ENCODE peak calls at places on chromosomes 7 and 10, in eight cellular contexts. O is body of pancreas, D is IMR-90, F is A549, Z is spleen, M is prostate gland, U is HCT116, E is ovary. H is an unnamed sample.

GRCh38 chr7:14995774-14996173 is 93.2 kb upstream of the DGKB start:
- DNase-seq in O (no peak), D (no peak), F (no peak), Z (no peak), M (no peak), U (no peak), E (no peak), H (no peak)

GRCh38 chr10:118621304-118621942 is 26.0 kb upstream of the PRLHR start:
- DNase-seq in O (no peak), D (no peak), F (no peak), Z (no peak), M (peak; percentile 17), U (no peak), E (no peak), H (no peak)

GRCh38 chr7:87435546-87435945 is 39.9 kb downstream of the ABCB4 start:
- DNase-seq in O (no peak), D (peak; percentile 13), F (no peak), Z (no peak), M (no peak), U (no peak), E (no peak), H (no peak)

GRCh38 chr7:26534649-26535482 is 243.2 kb downstream of the SNX10 start:
- DNase-seq in O (no peak), D (no peak), F (no peak), Z (no peak), M (peak; percentile 39), U (no peak), E (no peak), H (no peak)

GRCh38 chr10:37721100-37721499 is 136.3 kb downstream of the ZNF248 start:
- DNase-seq in O (no peak), D (no peak), F (no peak), Z (no peak), M (no peak), U (no peak), E (no peak), H (no peak)

GRCh38 chr10:63825766-63826165 is 304.6 kb downstream of the REEP3 start:
- DNase-seq in O (no peak), D (no peak), F (no peak), Z (no peak), M (no peak), U (no peak), E (no peak), H (no peak)

GRCh38 chr10:35993816-35994515 is 351.9 kb upstream of the FZD8 start:
- DNase-seq in O (no peak), D (no peak), F (no peak), Z (no peak), M (no peak), U (no peak), E (no peak), H (no peak)

GRCh38 chr10:69861251-69862240 is 59.8 kb downstream of the COL13A1 start:
- DNase-seq in O (peak; percentile 71), D (peak; percentile 73), F (peak; percentile 59), Z (no peak), M (no peak), U (peak; percentile 94), E (no peak), H (no peak)

GRCh38 chr10:114022292-114022691 is 21.4 kb upstream of the ADRB1 start:
- DNase-seq in O (no peak), D (no peak), F (no peak), Z (no peak), M (no peak), U (no peak), E (peak; percentile 19), H (no peak)

GRCh38 chr7:36468361-36469140 is 78.9 kb downstream of the ANLN start:
- DNase-seq in O (no peak), D (no peak), F (no peak), Z (no peak), M (no peak), U (no peak), E (no peak), H (no peak)

GRCh38 chr7:129315916-129316315 is 91.1 kb downstream of the AHCYL2 start:
- DNase-seq in O (peak; percentile 16), D (no peak), F (no peak), Z (no peak), M (peak; percentile 26), U (no peak), E (no peak), H (no peak)

GRCh38 chr7:155807013-155807804 is 5.1 kb downstream of the SHH start:
- DNase-seq in O (no peak), D (no peak), F (no peak), Z (peak; percentile 55), M (no peak), U (no peak), E (no peak), H (no peak)
- H3K4me1 ChIP-seq in O (peaks cover 70% of the 10 kb centered on the region), D (peaks cover 5% of the 10 kb centered on the region), F (peaks cover 48% of the 10 kb centered on the region), Z (peaks cover 98% of the 10 kb centered on the region), M (peaks cover 9% of the 10 kb centered on the region), U (peaks cover 5% of the 10 kb centered on the region), E (peaks cover 5% of the 10 kb centered on the region), H (peaks cover 96% of the 10 kb centered on the region)

GRCh38 chr10:102120987-102121738 is 995 bp upstream of the LDB1 start:
- DNase-seq in O (peak; percentile 40), D (peak; percentile 90), F (no peak), Z (peak; percentile 84), M (peak; percentile 82), U (no peak), E (peak; percentile 95), H (peak; percentile 38)
- TF ChIP-seq POLR2A in O (no peak), D (no peak), F (no peak), Z (no peak), M (no peak), U (no peak), E (peak; percentile 89), H (no peak)

DNA sequence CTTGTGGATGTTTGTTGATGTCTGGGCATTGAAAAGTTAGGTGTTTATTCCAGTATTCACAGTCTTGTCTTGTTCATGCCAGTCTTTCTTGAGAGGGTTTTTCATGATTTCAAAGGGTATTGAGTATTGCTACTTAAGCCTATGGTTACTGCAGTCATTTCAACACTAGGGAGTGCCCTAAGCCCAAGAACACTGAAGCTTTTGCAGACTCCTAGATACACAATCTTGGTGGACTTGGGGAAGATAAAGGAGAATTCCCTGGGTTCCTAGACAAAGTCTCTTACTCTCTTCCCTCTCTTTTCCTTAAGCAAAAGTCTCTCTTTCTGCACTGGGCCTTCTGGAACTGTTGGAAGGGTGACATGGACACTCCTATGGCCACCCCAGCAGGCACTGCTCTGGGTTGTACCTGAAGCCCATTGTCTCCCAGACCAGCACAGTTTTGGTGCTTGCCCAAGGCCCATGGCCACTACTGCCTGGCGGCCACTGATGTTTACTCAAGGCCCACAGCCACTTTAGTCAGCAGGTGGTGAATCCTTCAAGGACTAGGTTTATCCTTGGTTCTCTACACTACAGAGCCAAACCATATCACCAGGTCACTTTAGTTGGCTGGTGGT is 24.9 kb downstream of the SAMD9 start:
- DNase-seq in O (no peak), D (peak; percentile 71), F (peak; percentile 49), Z (no peak), M (no peak), U (peak; percentile 21), E (no peak), H (no peak)
- TF ChIP-seq CTCF in O (no peak), D (peak; percentile 67), F (peak; percentile 37), Z (no peak), M (no peak), U (peak; percentile 54), E (no peak), H (no peak)

DNA sequence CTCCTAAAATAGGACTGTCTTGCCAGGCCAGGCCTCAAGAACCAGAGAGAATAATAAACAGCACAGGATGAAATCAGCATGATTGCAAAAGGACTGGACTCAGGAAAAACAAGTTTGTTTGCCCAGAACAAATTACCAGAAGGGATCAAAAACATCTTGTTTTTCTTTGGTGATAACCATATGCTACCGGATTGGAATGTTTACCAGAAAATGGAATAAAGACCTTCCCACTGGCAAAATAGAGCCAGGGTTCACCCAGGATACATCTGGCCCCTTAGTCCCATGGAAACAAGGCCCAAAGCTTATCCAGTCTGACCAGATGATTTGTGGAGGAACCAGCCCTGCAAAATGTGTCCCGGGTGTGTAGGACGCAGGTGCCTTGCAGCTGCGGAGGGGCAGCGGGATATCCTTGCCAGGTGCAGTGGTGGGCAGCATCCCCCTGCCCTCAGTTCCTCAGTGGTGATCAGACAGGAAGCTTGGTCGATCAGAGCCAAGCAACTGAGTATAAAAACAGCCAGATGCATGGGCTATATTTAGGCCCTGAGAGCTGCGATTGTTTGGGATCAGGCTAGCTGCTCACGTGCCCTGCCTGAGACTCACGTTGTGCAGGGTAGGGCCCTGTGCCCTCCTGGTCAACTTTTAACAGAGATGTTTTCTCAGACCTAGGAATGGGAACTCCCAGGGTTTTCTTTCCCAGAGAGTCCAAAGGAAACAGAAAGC is 4.6 kb upstream of the ZNF22 start:
- DNase-seq in O (peak; percentile 85), D (peak; percentile 71), F (no peak), Z (no peak), M (no peak), U (no peak), E (peak; percentile 79), H (peak; percentile 71)
- H3K4me1 ChIP-seq in O (peaks cover 87% of the 10 kb centered on the region), D (peaks cover 52% of the 10 kb centered on the region), F (no peaks in the 10 kb centered on the region), Z (peaks cover 55% of the 10 kb centered on the region), M (peaks cover 11% of the 10 kb centered on the region), U (no peaks in the 10 kb centered on the region), E (peaks cover 48% of the 10 kb centered on the region), H (peaks cover 92% of the 10 kb centered on the region)

H was measured in stomach.